ENCODE peak calls at places on chromosomes 2 and 18, in six cellular contexts. I, O, L, J, K and S are unnamed samples.

GRCh38 chr18:23998811-23999210 is 15.7 kb upstream of the TTC39C start:
- DNase-seq in I (no peak), O (no peak), L (no peak), J (no peak), K (no peak), S (no peak)

GRCh38 chr2:71696381-71696780 is 243.0 kb downstream of the DYSF start:
- DNase-seq in I (no peak), O (peak), L (no peak), J (no peak), K (no peak), S (no peak)

GRCh38 chr2:158716091-158716815 is 78.9 kb upstream of the DAPL1 start:
- DNase-seq in I (no peak), O (no peak), L (no peak), J (peak), K (no peak), S (no peak)

GRCh38 chr2:234427081-234428058 is 69.5 kb downstream of the ARL4C start:
- DNase-seq in I (peak), O (no peak), L (no peak), J (no peak), K (no peak), S (peak)

GRCh38 chr2:6072757-6073156 is 380.6 kb downstream of the SOX11 start:
- DNase-seq in I (no peak), O (no peak), L (no peak), J (no peak), K (no peak), S (no peak)

GRCh38 chr2:57798346-57798745 is 248.3 kb upstream of the VRK2 start:
- DNase-seq in I (no peak), O (no peak), L (no peak), J (no peak), K (no peak), S (no peak)

GRCh38 chr2:50901510-50901909 is 130.4 kb downstream of the NRXN1 start:
- DNase-seq in I (no peak), O (no peak), L (no peak), J (no peak), K (no peak), S (no peak)

GRCh38 chr2:237072067-237072931 is 13.4 kb upstream of the COPS8 start:
- DNase-seq in I (peak), O (peak), L (peak), J (peak), K (peak), S (peak)

GRCh38 chr2:12928197-12928596 is 211.5 kb downstream of the TRIB2 start:
- DNase-seq in I (peak), O (no peak), L (no peak), J (peak), K (no peak), S (peak)